ENCODE peak calls at places on chromosomes 6 and 20, in five cellular contexts. X is iPS-NIHi11, J is NCI-H1436, N is LHCN-M2, K is pons. G is an unnamed sample.

GRCh38 chr6:83853178-83853967 is at the start of gene RIPPLY2:
- DNase-seq in N (no peak), J (peak), X (peak), K (peak), G (peak)

GRCh38 chr6:33585403-33586107 is 5.5 kb upstream of the BAK1 start:
- DNase-seq in X (peak), N (peak), K (peak), J (peak), G (peak)

GRCh38 chr20:59403261-59403961 is 103.0 kb downstream of the EDN3 start:
- DNase-seq in N (no peak), J (no peak), X (peak), K (no peak), G (peak)

GRCh38 chr20:40978761-40979160 is 49.9 kb upstream of the TOP1 start:
- DNase-seq in N (no peak), K (no peak), J (no peak), X (no peak), G (no peak)

GRCh38 chr20:58195047-58195446 is 33.4 kb downstream of the ANKRD60 start:
- DNase-seq in N (no peak), J (no peak), X (no peak), K (no peak), G (no peak)

GRCh38 chr6:109379706-109380105 is 2.6 kb downstream of the CD164 start:
- DNase-seq in N (no peak), X (no peak), J (no peak), K (peak), G (no peak)

GRCh38 chr6:44223471-44224153 is at the start of gene SLC29A1:
- DNase-seq in N (peak), K (no peak), J (peak), X (peak), G (peak)

GRCh38 chr6:155377061-155377460 is 62.8 kb upstream of the TFB1M start:
- DNase-seq in N (peak), J (no peak), X (no peak), K (no peak), G (no peak)

GRCh38 chr20:50187403-50188051 is 3.1 kb upstream of the CEBPB start:
- DNase-seq in X (no peak), K (no peak), J (no peak), N (no peak), G (peak)

GRCh38 chr6:16018626-16019025 is 110.3 kb upstream of the MYLIP start:
- DNase-seq in X (no peak), K (no peak), N (no peak), J (no peak), G (no peak)

GRCh38 chr20:6665621-6666345 is 101.7 kb upstream of the BMP2 start:
- DNase-seq in J (no peak), N (no peak), X (no peak), K (no peak), G (no peak)

GRCh38 chr6:14035448-14035847 is 82.1 kb upstream of the CD83 start:
- DNase-seq in X (peak), J (no peak), N (peak), K (no peak), G (peak)

GRCh38 chr20:52171025-52171424 is 20.6 kb downstream of the ZFP64 start:
- DNase-seq in N (no peak), K (no peak), X (no peak), J (no peak), G (no peak)

GRCh38 chr20:37816003-37816402 is 86.9 kb upstream of the VSTM2L start:
- DNase-seq in X (no peak), N (no peak), K (no peak), J (peak), G (no peak)

GRCh38 chr20:10322073-10323012 is 103.7 kb downstream of the SNAP25 start:
- DNase-seq in J (peak), K (no peak), N (peak), X (no peak), G (no peak)

G was measured in H7.